ENCODE peak calls at places on chromosome 2, in four cellular contexts. One of them, this sample, is unnamed.
A peak's percentile ranks its signal among the peaks of the same experiment; 100 is the strongest.

GRCh38 chr2:21253311-21254027 is 129.7 kb downstream of the TDRD15 start:
- DNase-seq in naive thymus-derived CD8-positive, alpha-beta T cell: no peak
- DNase-seq in AG04449: no peak
- DNase-seq in RKO: no peak
- DNase-seq in this sample: no peak

GRCh38 chr2:161416294-161416632 is at the start of gene TBR1:
- DNase-seq in AG04449: no peak
- DNase-seq in RKO: no peak
- DNase-seq in naive thymus-derived CD8-positive, alpha-beta T cell: no peak
- DNase-seq in this sample: no peak

GRCh38 chr2:54473876-54474275 is 17.7 kb downstream of the SPTBN1 start:
- DNase-seq in AG04449: no peak
- DNase-seq in naive thymus-derived CD8-positive, alpha-beta T cell: no peak
- DNase-seq in RKO: no peak
- DNase-seq in this sample: no peak

GRCh38 chr2:128369626-128370467 is 51.2 kb upstream of the HS6ST1 start:
- DNase-seq in RKO: no peak
- DNase-seq in naive thymus-derived CD8-positive, alpha-beta T cell: no peak
- DNase-seq in AG04449: no peak
- DNase-seq in this sample: no peak

GRCh38 chr2:119208791-119209203 is 14.8 kb upstream of the STEAP3 start:
- DNase-seq in naive thymus-derived CD8-positive, alpha-beta T cell: no peak
- DNase-seq in RKO: no peak
- DNase-seq in AG04449: no peak
- DNase-seq in this sample: no peak

GRCh38 chr2:39513641-39514094 is 76.6 kb upstream of the MAP4K3 start:
- DNase-seq in RKO: peak; percentile 86
- DNase-seq in naive thymus-derived CD8-positive, alpha-beta T cell: no peak
- DNase-seq in AG04449: peak; percentile 85
- DNase-seq in this sample: peak; percentile 76

GRCh38 chr2:200966770-200967169 is 3.3 kb upstream of the ORC2 start:
- DNase-seq in RKO: peak; percentile 85
- DNase-seq in naive thymus-derived CD8-positive, alpha-beta T cell: no peak
- DNase-seq in AG04449: peak; percentile 29
- DNase-seq in this sample: no peak

GRCh38 chr2:25586726-25587144 is 86.6 kb downstream of the DTNB start:
- DNase-seq in AG04449: no peak
- DNase-seq in naive thymus-derived CD8-positive, alpha-beta T cell: no peak
- DNase-seq in RKO: no peak
- DNase-seq in this sample: no peak

GRCh38 chr2:71067567-71068217 is 756 bp upstream of the NAGK start:
- DNase-seq in AG04449: no peak
- DNase-seq in RKO: no peak
- DNase-seq in naive thymus-derived CD8-positive, alpha-beta T cell: no peak
- DNase-seq in this sample: no peak

GRCh38 chr2:27689424-27689823 is 25.7 kb downstream of the SLC4A1AP start:
- DNase-seq in naive thymus-derived CD8-positive, alpha-beta T cell: no peak
- DNase-seq in AG04449: no peak
- DNase-seq in RKO: no peak
- DNase-seq in this sample: no peak

GRCh38 chr2:28643324-28643723 is 108.3 kb upstream of the PPP1CB start:
- DNase-seq in AG04449: no peak
- DNase-seq in RKO: no peak
- DNase-seq in naive thymus-derived CD8-positive, alpha-beta T cell: no peak
- DNase-seq in this sample: no peak

GRCh38 chr2:27039426-27039825 is 6.7 kb downstream of the TMEM214 start:
- DNase-seq in RKO: no peak
- DNase-seq in AG04449: no peak
- DNase-seq in naive thymus-derived CD8-positive, alpha-beta T cell: no peak
- DNase-seq in this sample: no peak

GRCh38 chr2:144523606-144524131 is 3.8 kb upstream of the ZEB2 start:
- DNase-seq in RKO: no peak
- DNase-seq in naive thymus-derived CD8-positive, alpha-beta T cell: no peak
- DNase-seq in AG04449: no peak
- DNase-seq in this sample: no peak

GRCh38 chr2:38074047-38074774 is 1.7 kb downstream of the CYP1B1 start:
- DNase-seq in RKO: no peak
- DNase-seq in AG04449: no peak
- DNase-seq in naive thymus-derived CD8-positive, alpha-beta T cell: no peak
- DNase-seq in this sample: no peak

GRCh38 chr2:55431982-55432627 is 12.4 kb upstream of the CCDC88A start:
- DNase-seq in RKO: peak; percentile 66
- DNase-seq in AG04449: no peak
- DNase-seq in naive thymus-derived CD8-positive, alpha-beta T cell: no peak
- DNase-seq in this sample: peak; percentile 28

GRCh38 chr2:48107326-48107925 is 201.1 kb upstream of the FBXO11 start:
- DNase-seq in naive thymus-derived CD8-positive, alpha-beta T cell: no peak
- DNase-seq in RKO: peak; percentile 84
- DNase-seq in AG04449: no peak
- DNase-seq in this sample: peak; percentile 7